ENCODE peak calls at places on chromosomes 7 and 10, in five cellular contexts. Z is hepatocyte, D is K562, P is PC-3, T is GM23248. F is an unnamed sample. For H3K9me3, the result is how much of the 10 kb centered on the place peaks cover.

GRCh38 chr10:86261933-86262665 is 104.5 kb downstream of the GRID1 start:
- DNase-seq in Z (peak), D (peak), P (peak), T (peak), F (no peak)

GRCh38 chr10:93352638-93353383 is 129.3 kb downstream of the MYOF start:
- DNase-seq in Z (peak), D (peak), P (peak), T (peak), F (no peak)

GRCh38 chr7:38321515-38321944 is 48.1 kb upstream of the TARP start:
- DNase-seq in Z (no peak), D (no peak), P (peak), T (peak), F (no peak)

GRCh38 chr10:53003094-53003493 is 230.5 kb upstream of the MBL2 start:
- DNase-seq in Z (no peak), D (no peak), P (peak), T (no peak), F (no peak)

GRCh38 chr10:11551915-11552602 is 59.4 kb downstream of the USP6NL start:
- DNase-seq in Z (peak), D (peak), P (peak), T (peak), F (no peak)

GRCh38 chr7:116810267-116811116 is 51.9 kb upstream of the CAPZA2 start:
- DNase-seq in Z (peak), D (no peak), P (peak), T (peak), F (no peak)

GRCh38 chr10:33114451-33114944 is 156.5 kb upstream of the ITGB1 start:
- DNase-seq in Z (no peak), D (no peak), P (peak), T (peak), F (no peak)

GRCh38 chr10:17200885-17201164 is 647 bp downstream of the TRDMT1 start:
- DNase-seq in Z (peak), D (peak), P (peak), T (peak), F (no peak)

GRCh38 chr10:5589963-5590511 is 65.3 kb downstream of the CALML3 start:
- DNase-seq in Z (no peak), D (peak), P (peak), T (peak), F (no peak)

GRCh38 chr7:33511735-33512134 is 382.4 kb downstream of the BBS9 start:
- DNase-seq in Z (no peak), D (no peak), P (no peak), T (no peak), F (no peak)

GRCh38 chr10:83680470-83680891 is 458.8 kb upstream of the GHITM start:
- DNase-seq in Z (no peak), D (no peak), P (no peak), T (no peak), F (no peak)

GRCh38 chr10:82668266-82668665 is 793.3 kb downstream of the NRG3 start:
- DNase-seq in Z (no peak), D (no peak), P (no peak), T (no peak), F (no peak)

GRCh38 chr10:98268694-98269386 is 846 bp upstream of the LOXL4 start:
- DNase-seq in Z (no peak), D (no peak), P (no peak), T (no peak), F (no peak)

GRCh38 chr10:126455766-126456425 is 67.6 kb upstream of the ADAM12 start:
- DNase-seq in Z (no peak), D (no peak), P (no peak), T (no peak), F (no peak)

GRCh38 chr10:129870926-129871660 is 93.0 kb downstream of the EBF3 start:
- DNase-seq in Z (no peak), D (no peak), P (no peak), T (peak), F (no peak)

GRCh38 chr7:30352169-30352568 is 67.8 kb downstream of the ZNRF2 start:
- DNase-seq in Z (no peak), D (no peak), P (peak), T (no peak), F (no peak)

GRCh38 chr10:11443468-11444147 is 167.8 kb downstream of the USP6NL start:
- DNase-seq in Z (no peak), D (no peak), P (no peak), T (no peak), F (no peak)

GRCh38 chr10:126917975-126918908 is 13.0 kb downstream of the DOCK1 start:
- DNase-seq in Z (no peak), D (no peak), P (no peak), T (no peak), F (no peak)

GRCh38 chr7:117682681-117683385 is 190.4 kb downstream of the CTTNBP2 start:
- DNase-seq in Z (peak), D (no peak), P (peak), T (peak), F (no peak)

GRCh38 chr7:77537136-77537594 is at the start of gene PTPN12:
- DNase-seq in Z (no peak), D (no peak), P (no peak), T (no peak), F (no peak)

GRCh38 chr10:13349776-13350274 is 1.7 kb upstream of the SEPHS1 start:
- DNase-seq in Z (peak), D (peak), P (peak), T (peak), F (no peak)

GRCh38 chr10:11631890-11632587 is 20.6 kb upstream of the USP6NL start:
- DNase-seq in Z (no peak), D (no peak), P (no peak), T (no peak), F (no peak)

GRCh38 chr10:86489071-86489810 is 32.4 kb downstream of the WAPL start:
- DNase-seq in Z (no peak), D (no peak), P (no peak), T (no peak), F (no peak)

GRCh38 chr10:127410030-127410429 is 139.1 kb upstream of the NPS start:
- DNase-seq in Z (no peak), D (no peak), P (no peak), T (no peak), F (no peak)

GRCh38 chr7:44114586-44115310 is 8.6 kb downstream of the POLD2 start:
- DNase-seq in Z (no peak), D (no peak), P (no peak), T (no peak), F (no peak)

GRCh38 chr7:19215421-19215820 is 70.2 kb upstream of the FERD3L start:
- DNase-seq in Z (peak), D (no peak), P (peak), T (peak), F (no peak)

GRCh38 chr7:40659231-40659630 is 524.4 kb downstream of the SUGCT start:
- DNase-seq in Z (no peak), D (no peak), P (no peak), T (peak), F (no peak)

GRCh38 chr10:91493313-91493712 is 83.2 kb downstream of the HECTD2 start:
- DNase-seq in Z (peak), D (peak), P (peak), T (peak), F (no peak)

GRCh38 chr10:21649441-21649872 is 115.4 kb downstream of the MLLT10 start:
- DNase-seq in Z (no peak), D (no peak), P (no peak), T (peak), F (no peak)

GRCh38 chr7:68700414-68700813 is 897.9 kb upstream of the AUTS2 start:
- DNase-seq in Z (no peak), D (no peak), P (no peak), T (no peak), F (no peak)

GRCh38 chr10:33010132-33011037 is 52.4 kb upstream of the ITGB1 start:
- DNase-seq in Z (peak), D (no peak), P (peak), T (peak), F (no peak)

GRCh38 chr7:128917061-128917460 is 6.6 kb upstream of the KCP start:
- DNase-seq in Z (no peak), D (no peak), P (no peak), T (no peak), F (no peak)

GRCh38 chr7:100865372-100865911 is 1.7 kb upstream of the TRIP6 start:
- DNase-seq in Z (no peak), D (no peak), P (peak), T (peak), F (no peak)

GRCh38 chr7:123570390-123571182 is 13.0 kb upstream of the NDUFA5 start:
- DNase-seq in Z (no peak), D (peak), P (peak), T (no peak), F (no peak)

GRCh38 chr7:151100921-151101320 is 14.6 kb downstream of the AGAP3 start:
- DNase-seq in Z (no peak), D (no peak), P (no peak), T (no peak), F (no peak)

GRCh38 chr7:4934419-4935025 is 24.5 kb downstream of the MMD2 start:
- DNase-seq in Z (no peak), D (no peak), P (no peak), T (no peak), F (no peak)

GRCh38 chr7:128829391-128830166 is 627 bp upstream of the FLNC start:
- DNase-seq in Z (peak), D (peak), P (peak), T (peak), F (no peak)

DNA sequence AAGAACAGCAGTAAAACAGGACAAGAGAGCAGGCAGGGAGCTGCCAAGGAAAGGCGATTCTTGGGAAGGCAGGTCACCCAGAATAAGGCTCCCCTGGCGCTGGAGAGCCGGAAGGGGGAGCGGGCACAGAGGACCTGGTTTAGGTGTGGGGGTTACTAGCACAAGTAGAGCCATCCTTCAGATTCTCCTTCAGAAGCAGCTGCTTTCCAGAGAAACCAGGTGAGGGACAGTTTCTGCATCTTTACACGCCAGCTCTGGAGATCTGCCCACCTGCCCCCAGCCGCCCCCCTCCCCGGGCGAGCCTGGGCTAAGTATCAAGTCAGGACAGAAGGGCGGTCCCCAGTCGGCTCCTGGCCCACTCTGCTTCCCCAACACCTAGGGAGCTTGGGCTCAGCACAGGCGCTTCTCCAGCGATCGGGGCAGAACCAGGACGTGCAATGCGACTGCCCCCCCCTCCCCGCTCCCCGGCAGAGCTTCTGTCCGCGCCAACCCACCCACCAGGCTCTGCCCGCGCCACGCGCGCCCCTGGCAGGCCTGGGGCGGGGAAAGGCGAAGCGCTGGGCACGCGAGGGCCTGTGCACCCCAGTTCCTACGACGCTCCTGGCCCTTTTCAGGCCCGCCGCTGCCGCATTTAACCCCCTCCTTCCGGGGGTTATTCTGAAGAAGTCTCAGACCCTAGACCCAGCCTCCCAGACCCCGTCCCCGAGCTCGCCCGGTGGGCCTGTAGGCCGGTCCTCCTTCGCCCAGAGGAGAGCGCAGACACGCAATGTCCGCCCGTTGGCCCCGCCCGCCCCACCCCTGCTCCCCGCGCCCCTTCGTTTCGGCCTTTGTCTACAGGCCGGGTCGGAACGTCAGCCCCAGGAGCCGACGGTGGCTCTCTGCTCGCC is 4.4 kb upstream of the EN2 start:
- DNase-seq in Z (no peak), D (no peak), P (no peak), T (no peak), F (no peak)
- TF ChIP-seq EZH2 in Z (peak), D (no peak), P (no peak), T (no peak), F (no peak)

GRCh38 chr10:3481000-3481335 is 304.0 kb downstream of the KLF6 start:
- DNase-seq in Z (no peak), D (no peak), P (no peak), T (no peak), F (no peak)

GRCh38 chr10:3484306-3485187 is 300.5 kb downstream of the KLF6 start:
- DNase-seq in Z (no peak), D (no peak), P (no peak), T (peak), F (no peak)

GRCh38 chr10:3481496-3481895 is 303.5 kb downstream of the KLF6 start:
- DNase-seq in Z (no peak), D (no peak), P (no peak), T (no peak), F (no peak)

GRCh38 chr10:3480281-3480999 is 304.6 kb downstream of the KLF6 start:
- DNase-seq in Z (no peak), D (no peak), P (no peak), T (no peak), F (no peak)

GRCh38 chr10:3482200-3482993 is 302.6 kb downstream of the KLF6 start:
- DNase-seq in Z (peak), D (peak), P (peak), T (peak), F (no peak)
- H3K4me3 ChIP-seq in Z (no peak), D (no peak), P (peak), T (peak), F (no peak)

DNA sequence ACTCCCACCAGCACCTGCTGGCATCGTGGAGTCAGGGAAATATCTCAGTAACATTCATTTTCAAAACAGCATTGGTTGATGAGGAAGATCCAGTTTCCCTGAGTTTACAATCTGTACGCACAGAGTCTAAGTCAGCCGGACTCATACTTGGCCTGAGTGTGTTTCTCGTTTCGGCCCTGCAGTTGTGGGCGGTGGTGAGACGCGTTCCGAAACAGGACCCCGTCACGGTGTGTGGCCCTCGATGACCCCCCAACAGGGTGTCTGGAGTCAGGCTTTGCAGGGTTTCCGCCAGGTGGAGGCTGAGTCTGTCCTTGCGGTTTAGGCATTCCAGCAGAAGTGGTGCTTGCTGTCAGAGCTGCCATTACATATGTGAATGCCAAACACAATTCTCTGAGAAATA is 317.5 kb downstream of the DNAJB6 start:
- DNase-seq in Z (no peak), D (no peak), P (no peak), T (no peak), F (no peak)
- H3K9me3 ChIP-seq in Z (under half), D (under half), P (under half), T (under half), F (under half)

GRCh38 chr7:27125986-27126394 is 4.6 kb downstream of the HOXA4 start:
- DNase-seq in Z (no peak), D (no peak), P (no peak), T (no peak), F (no peak)
- TF ChIP-seq EZH2 in Z (no peak), D (no peak), P (no peak), T (no peak), F (no peak)

GRCh38 chr7:1936531-1937251 is 266.6 kb downstream of the ELFN1 start:
- DNase-seq in Z (no peak), D (no peak), P (no peak), T (no peak), F (no peak)

GRCh38 chr7:1934756-1935155 is 264.7 kb downstream of the ELFN1 start:
- DNase-seq in Z (no peak), D (no peak), P (no peak), T (no peak), F (no peak)

GRCh38 chr7:1936006-1936310 is 265.9 kb downstream of the ELFN1 start:
- DNase-seq in Z (no peak), D (no peak), P (no peak), T (no peak), F (no peak)

GRCh38 chr7:1934017-1934416 is 263.9 kb downstream of the ELFN1 start:
- DNase-seq in Z (no peak), D (no peak), P (no peak), T (no peak), F (no peak)

GRCh38 chr7:1935176-1936005 is 265.3 kb downstream of the ELFN1 start:
- DNase-seq in Z (no peak), D (no peak), P (no peak), T (no peak), F (no peak)
- H3K4me3 ChIP-seq in Z (no peak), D (no peak), P (no peak), T (no peak), F (no peak)

F was measured in SK-N-MC.